ENCODE peak calls at places on chromosome 6, in four cellular contexts. One of them, this sample, is unnamed.

GRCh38 chr6:11188161-11188915 is 44.1 kb downstream of the NEDD9 start:
- DNase-seq in GM12878: no peak
- DNase-seq in K562: no peak
- DNase-seq in HL-60: no peak
- DNase-seq in this sample: no peak

GRCh38 chr6:27752038-27752885 is 159.9 kb downstream of the OR2B2 start:
- DNase-seq in GM12878: peak
- DNase-seq in K562: peak
- DNase-seq in HL-60: peak
- DNase-seq in this sample: no peak

GRCh38 chr6:169957351-169957963 is 206.0 kb downstream of the ERMARD start:
- DNase-seq in GM12878: no peak
- DNase-seq in K562: no peak
- DNase-seq in HL-60: no peak
- DNase-seq in this sample: no peak

GRCh38 chr6:132194529-132194928 is 206.7 kb downstream of the MOXD1 start:
- DNase-seq in GM12878: no peak
- DNase-seq in HL-60: no peak
- DNase-seq in K562: no peak
- DNase-seq in this sample: no peak

GRCh38 chr6:108581237-108581931 is 20.7 kb downstream of the FOXO3 start:
- DNase-seq in K562: peak
- DNase-seq in GM12878: no peak
- DNase-seq in HL-60: peak
- DNase-seq in this sample: no peak

GRCh38 chr6:43984442-43985321 is 142.6 kb downstream of the MRPL14 start:
- DNase-seq in K562: no peak
- DNase-seq in GM12878: no peak
- DNase-seq in HL-60: no peak
- DNase-seq in this sample: no peak

GRCh38 chr6:81484251-81484650 is 268.2 kb downstream of the TENT5A start:
- DNase-seq in HL-60: no peak
- DNase-seq in GM12878: no peak
- DNase-seq in K562: no peak
- DNase-seq in this sample: no peak

GRCh38 chr6:112626468-112627082 is 279.4 kb downstream of the RFPL4B start:
- DNase-seq in K562: peak
- DNase-seq in GM12878: no peak
- DNase-seq in HL-60: no peak
- DNase-seq in this sample: no peak

GRCh38 chr6:88171312-88171711 is 5.2 kb upstream of the CNR1 start:
- DNase-seq in HL-60: no peak
- DNase-seq in K562: peak
- DNase-seq in GM12878: no peak
- DNase-seq in this sample: no peak

GRCh38 chr6:105884426-105884825 is 201.7 kb upstream of the PRDM1 start:
- DNase-seq in K562: no peak
- DNase-seq in HL-60: no peak
- DNase-seq in GM12878: no peak
- DNase-seq in this sample: no peak

GRCh38 chr6:156582509-156582992 is 194.6 kb upstream of the ARID1B start:
- DNase-seq in HL-60: no peak
- DNase-seq in K562: no peak
- DNase-seq in GM12878: no peak
- DNase-seq in this sample: no peak

GRCh38 chr6:26196846-26197683 is 109.8 kb downstream of the HFE start:
- DNase-seq in HL-60: peak
- DNase-seq in K562: peak
- DNase-seq in GM12878: peak
- DNase-seq in this sample: no peak

GRCh38 chr6:26195376-26195923 is 108.2 kb downstream of the HFE start:
- DNase-seq in K562: peak
- DNase-seq in HL-60: peak
- DNase-seq in GM12878: peak
- DNase-seq in this sample: no peak

GRCh38 chr6:26197736-26198625 is 110.8 kb downstream of the HFE start:
- DNase-seq in HL-60: peak
- DNase-seq in K562: peak
- DNase-seq in GM12878: no peak
- DNase-seq in this sample: no peak

GRCh38 chr6:26194774-26195375 is 107.6 kb downstream of the HFE start:
- DNase-seq in HL-60: no peak
- DNase-seq in K562: no peak
- DNase-seq in GM12878: no peak
- DNase-seq in this sample: no peak

DNA sequence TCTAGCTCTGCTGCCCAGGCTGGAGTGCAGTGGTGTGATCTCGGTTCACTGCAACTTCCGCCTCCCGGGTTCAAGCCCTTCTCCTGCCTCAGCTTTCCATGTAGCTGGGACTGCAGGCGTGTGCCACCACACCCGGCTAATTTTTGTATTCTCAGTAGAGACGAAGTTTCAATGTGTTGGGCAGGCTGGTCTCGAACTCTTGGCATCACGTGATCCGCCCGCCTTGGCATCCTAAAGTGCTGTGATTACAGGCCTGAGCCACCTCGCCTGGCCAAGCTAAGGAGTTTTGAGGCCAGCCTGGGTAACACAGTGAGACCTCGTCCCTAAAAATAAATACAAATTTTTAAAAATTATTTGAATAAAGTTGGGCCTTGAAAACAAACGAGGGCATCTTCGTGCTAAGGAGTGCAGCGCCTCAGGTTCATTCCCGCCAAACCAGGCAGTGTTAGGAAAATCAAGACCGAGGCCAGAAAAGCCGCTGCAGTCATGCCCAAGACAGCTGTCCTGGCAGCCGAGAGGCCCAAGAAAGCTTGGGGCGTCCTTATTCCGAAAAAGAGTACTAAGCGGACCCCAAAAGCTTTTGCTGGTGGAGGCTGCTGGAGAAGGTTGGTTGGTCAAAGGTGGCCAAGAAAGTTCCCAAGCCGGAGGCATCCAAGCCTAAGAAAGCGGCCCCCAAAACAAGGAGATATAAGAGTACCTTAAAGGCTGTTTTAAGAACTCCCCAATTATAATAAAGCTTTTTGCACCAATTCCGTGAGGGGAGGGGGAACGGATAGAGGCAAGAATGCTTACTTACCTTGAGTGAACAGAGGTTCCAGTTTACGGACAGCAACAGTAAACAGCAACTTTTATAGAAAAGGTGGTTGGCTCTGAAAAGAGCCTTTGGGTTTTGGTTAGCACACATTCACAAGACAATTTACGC is 109.0 kb downstream of the HFE start:
- DNase-seq in HL-60: peak
- DNase-seq in GM12878: no peak
- DNase-seq in K562: peak
- DNase-seq in this sample: no peak
- TF ChIP-seq POLR2AphosphoS5 in HL-60: peak
- TF ChIP-seq POLR2AphosphoS5 in GM12878: no peak
- TF ChIP-seq POLR2AphosphoS5 in K562: peak
- TF ChIP-seq POLR2AphosphoS5 in this sample: peak

DNA sequence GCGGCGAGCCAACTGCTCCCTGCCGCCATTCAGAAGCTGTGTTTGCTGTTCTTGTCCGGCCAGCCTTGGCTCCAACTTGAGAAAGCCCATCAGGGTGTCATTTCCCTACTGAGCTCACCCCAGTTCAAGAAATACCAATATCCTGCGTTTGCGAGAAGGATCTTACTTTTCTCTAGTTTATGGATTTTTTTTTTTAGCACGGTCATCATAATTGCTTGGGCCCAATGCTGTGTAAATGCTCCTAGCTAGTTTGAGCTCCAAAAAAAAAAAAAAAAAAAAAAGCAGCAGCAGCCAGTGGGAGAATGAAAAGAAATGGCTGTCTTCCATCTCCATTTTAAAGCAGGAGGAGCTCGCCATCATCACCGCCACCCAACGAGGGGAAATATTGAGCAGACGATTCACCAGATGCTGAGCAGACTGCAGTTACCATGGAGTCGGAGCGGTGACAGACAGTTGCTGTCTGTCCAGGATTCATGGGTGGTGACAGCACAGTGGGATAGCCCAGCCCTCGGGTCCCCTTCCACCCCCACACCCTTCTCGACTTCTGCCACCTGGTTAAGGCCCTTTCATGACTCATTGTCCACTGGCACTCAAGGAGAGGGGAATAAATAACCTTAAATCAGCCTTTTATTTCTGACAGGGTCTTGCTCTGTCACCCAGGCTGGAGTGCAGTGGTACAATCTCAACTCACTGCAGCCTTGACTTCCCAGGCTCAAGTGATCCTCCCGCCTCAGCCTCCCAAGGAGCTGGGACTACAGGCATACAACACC is 132.4 kb upstream of the SNX9 start:
- DNase-seq in K562: no peak
- DNase-seq in HL-60: no peak
- DNase-seq in GM12878: no peak
- DNase-seq in this sample: no peak
- TF ChIP-seq SPI1 in K562: no peak
- TF ChIP-seq SPI1 in HL-60: no peak
- TF ChIP-seq SPI1 in GM12878: no peak
- TF ChIP-seq SPI1 in this sample: no peak

GRCh38 chr6:14380421-14380820 is 262.8 kb downstream of the CD83 start:
- DNase-seq in K562: no peak
- DNase-seq in GM12878: no peak
- DNase-seq in HL-60: no peak
- DNase-seq in this sample: no peak

GRCh38 chr6:14381225-14381887 is 263.8 kb downstream of the CD83 start:
- DNase-seq in HL-60: no peak
- DNase-seq in K562: no peak
- DNase-seq in GM12878: no peak
- DNase-seq in this sample: no peak

GRCh38 chr6:14384175-14384949 is 266.8 kb downstream of the CD83 start:
- DNase-seq in HL-60: no peak
- DNase-seq in GM12878: no peak
- DNase-seq in K562: no peak
- DNase-seq in this sample: no peak

GRCh38 chr6:14383393-14384174 is 266.0 kb downstream of the CD83 start:
- DNase-seq in GM12878: no peak
- DNase-seq in K562: no peak
- DNase-seq in HL-60: no peak
- DNase-seq in this sample: no peak

GRCh38 chr6:14382381-14383236 is 265.0 kb downstream of the CD83 start:
- DNase-seq in K562: no peak
- DNase-seq in GM12878: no peak
- DNase-seq in HL-60: no peak
- DNase-seq in this sample: no peak
- TF ChIP-seq POLR2AphosphoS5 in K562: no peak
- TF ChIP-seq POLR2AphosphoS5 in GM12878: no peak
- TF ChIP-seq POLR2AphosphoS5 in HL-60: no peak
- TF ChIP-seq POLR2AphosphoS5 in this sample: no peak

GRCh38 chr6:20263059-20263458 is 50.8 kb upstream of the MBOAT1 start:
- DNase-seq in GM12878: no peak
- DNase-seq in K562: no peak
- DNase-seq in HL-60: no peak
- DNase-seq in this sample: no peak

GRCh38 chr6:20265842-20266241 is 53.6 kb upstream of the MBOAT1 start:
- DNase-seq in K562: no peak
- DNase-seq in HL-60: no peak
- DNase-seq in GM12878: no peak
- DNase-seq in this sample: no peak

GRCh38 chr6:20269147-20269546 is 56.9 kb upstream of the MBOAT1 start:
- DNase-seq in GM12878: no peak
- DNase-seq in HL-60: no peak
- DNase-seq in K562: no peak
- DNase-seq in this sample: no peak

GRCh38 chr6:20271818-20272217 is 59.5 kb upstream of the MBOAT1 start:
- DNase-seq in K562: no peak
- DNase-seq in HL-60: no peak
- DNase-seq in GM12878: no peak
- DNase-seq in this sample: no peak

DNA sequence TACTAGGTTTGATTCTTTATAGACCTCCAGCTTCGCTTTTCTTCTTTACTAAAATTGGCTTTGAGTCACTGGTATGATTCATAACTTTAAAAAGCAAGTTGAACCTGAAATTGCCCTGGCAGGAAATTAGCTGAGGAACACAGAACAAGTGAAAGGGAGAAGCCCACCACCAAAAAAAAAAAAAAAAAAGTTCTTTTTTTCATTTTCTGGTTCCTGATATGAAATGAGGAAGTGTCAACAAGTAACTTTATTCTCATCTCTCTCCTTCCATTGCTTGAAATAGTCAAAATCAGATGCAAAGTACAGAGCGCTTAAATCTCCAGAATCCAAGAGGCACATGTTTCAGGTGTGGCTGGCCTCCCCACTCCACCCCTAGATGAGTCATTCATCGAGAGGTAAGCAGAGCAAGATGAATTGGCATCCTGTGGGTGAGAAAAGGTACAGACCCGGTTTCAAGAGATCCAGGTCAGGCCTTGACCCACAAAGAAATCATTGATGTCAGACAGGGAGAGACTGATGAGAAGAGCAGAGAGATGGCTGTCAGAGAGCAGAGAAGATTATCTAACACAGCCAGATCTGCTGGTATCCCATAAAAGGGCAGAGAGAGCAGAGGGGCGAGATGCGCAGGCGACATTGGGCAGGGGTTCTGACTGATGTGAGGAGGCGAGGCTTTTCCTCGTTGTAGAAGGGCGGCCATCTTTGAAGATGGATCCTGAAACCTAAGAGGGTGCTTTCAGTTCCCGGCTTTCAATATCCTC is 54.8 kb upstream of the MBOAT1 start:
- DNase-seq in GM12878: peak
- DNase-seq in K562: peak
- DNase-seq in HL-60: no peak
- DNase-seq in this sample: peak
- TF ChIP-seq SPI1 in GM12878: peak
- TF ChIP-seq SPI1 in K562: peak
- TF ChIP-seq SPI1 in HL-60: peak
- TF ChIP-seq SPI1 in this sample: peak

GRCh38 chr6:99568103-99568933 is at the start of gene CCNC:
- DNase-seq in GM12878: peak
- DNase-seq in HL-60: peak
- DNase-seq in K562: peak
- DNase-seq in this sample: peak

GRCh38 chr6:99559056-99559455 is 9.4 kb downstream of the CCNC start:
- DNase-seq in HL-60: no peak
- DNase-seq in K562: no peak
- DNase-seq in GM12878: no peak
- DNase-seq in this sample: no peak

GRCh38 chr6:99563056-99563723 is 5.3 kb downstream of the CCNC start:
- DNase-seq in K562: no peak
- DNase-seq in HL-60: no peak
- DNase-seq in GM12878: no peak
- DNase-seq in this sample: no peak
- TF ChIP-seq POLR2AphosphoS5 in K562: no peak
- TF ChIP-seq POLR2AphosphoS5 in HL-60: no peak
- TF ChIP-seq POLR2AphosphoS5 in GM12878: no peak
- TF ChIP-seq POLR2AphosphoS5 in this sample: no peak

This sample was measured in GM12891.